ENCODE peak calls at places on chromosome 6, in eight cellular contexts. Z, O, R, H, C, D, V and U are unnamed samples.

GRCh38 chr6:106163446-106163965 is 77.4 kb downstream of the PRDM1 start:
- DNase-seq in Z (no peak), O (peak), R (peak), H (peak), C (peak), D (no peak), V (no peak), U (no peak)

GRCh38 chr6:52691718-52692117 is 20.8 kb downstream of the TMEM14A start:
- DNase-seq in Z (no peak), O (no peak), R (no peak), H (no peak), C (no peak), D (no peak), V (no peak), U (no peak)

GRCh38 chr6:13474360-13474759 is 13.0 kb downstream of the GFOD1 start:
- DNase-seq in Z (no peak), O (no peak), R (no peak), H (no peak), C (no peak), D (no peak), V (no peak), U (no peak)

GRCh38 chr6:148866657-148867268 is 119.9 kb downstream of the UST start:
- DNase-seq in Z (no peak), O (no peak), R (peak), H (no peak), C (no peak), D (no peak), V (no peak), U (no peak)

GRCh38 chr6:100085162-100085431 is 91.1 kb upstream of the MCHR2 start:
- DNase-seq in Z (no peak), O (no peak), R (no peak), H (no peak), C (no peak), D (no peak), V (no peak), U (no peak)

GRCh38 chr6:56649053-56649769 is 6.5 kb upstream of the DST start:
- DNase-seq in Z (no peak), O (peak), R (no peak), H (no peak), C (no peak), D (no peak), V (no peak), U (no peak)

GRCh38 chr6:150755524-150755923 is 110.0 kb upstream of the MTHFD1L start:
- DNase-seq in Z (no peak), O (no peak), R (no peak), H (no peak), C (no peak), D (no peak), V (no peak), U (no peak)

GRCh38 chr6:164039954-164040375 is 625.4 kb downstream of the QKI start:
- DNase-seq in Z (no peak), O (peak), R (no peak), H (peak), C (no peak), D (peak), V (no peak), U (peak)

GRCh38 chr6:52123234-52123633 is 35.8 kb upstream of the PKHD1 start:
- DNase-seq in Z (no peak), O (no peak), R (no peak), H (no peak), C (no peak), D (no peak), V (no peak), U (no peak)

GRCh38 chr6:91664327-91664959 is 1077.6 kb upstream of the MAP3K7 start:
- DNase-seq in Z (no peak), O (no peak), R (no peak), H (no peak), C (peak), D (no peak), V (no peak), U (no peak)

GRCh38 chr6:151285121-151285520 is 45.4 kb downstream of the AKAP12 start:
- DNase-seq in Z (no peak), O (peak), R (no peak), H (no peak), C (no peak), D (no peak), V (no peak), U (no peak)

GRCh38 chr6:13272131-13273046 is 55.9 kb downstream of the TBC1D7 start:
- DNase-seq in Z (no peak), O (no peak), R (peak), H (peak), C (peak), D (peak), V (peak), U (peak)

GRCh38 chr6:122429328-122429727 is 29.9 kb downstream of the HSF2 start:
- DNase-seq in Z (no peak), O (no peak), R (no peak), H (no peak), C (no peak), D (no peak), V (no peak), U (no peak)

GRCh38 chr6:139583420-139583819 is 209.0 kb upstream of the CITED2 start:
- DNase-seq in Z (no peak), O (peak), R (no peak), H (no peak), C (no peak), D (no peak), V (no peak), U (no peak)

GRCh38 chr6:81098109-81098814 is 654.2 kb downstream of the TENT5A start:
- DNase-seq in Z (no peak), O (no peak), R (no peak), H (no peak), C (no peak), D (no peak), V (no peak), U (no peak)

GRCh38 chr6:93048381-93048780 is 371.0 kb downstream of the EPHA7 start:
- DNase-seq in Z (no peak), O (no peak), R (no peak), H (no peak), C (no peak), D (no peak), V (no peak), U (no peak)

GRCh38 chr6:36110863-36111262 is 19.4 kb upstream of the MAPK13 start:
- DNase-seq in Z (no peak), O (no peak), R (peak), H (no peak), C (no peak), D (no peak), V (no peak), U (no peak)

GRCh38 chr6:35727935-35728662 is 8.7 kb upstream of the ARMC12 start:
- DNase-seq in Z (peak), O (peak), R (peak), H (peak), C (peak), D (peak), V (peak), U (peak)

GRCh38 chr6:87645080-87645479 is 55.1 kb downstream of the ORC3 start:
- DNase-seq in Z (no peak), O (no peak), R (no peak), H (no peak), C (peak), D (no peak), V (no peak), U (no peak)

GRCh38 chr6:41191569-41191968 is 9.4 kb downstream of the TREML2 start:
- DNase-seq in Z (no peak), O (peak), R (peak), H (peak), C (no peak), D (no peak), V (peak), U (no peak)

GRCh38 chr6:37632989-37633550 is 64.6 kb downstream of the MDGA1 start:
- DNase-seq in Z (no peak), O (no peak), R (no peak), H (no peak), C (no peak), D (no peak), V (no peak), U (no peak)

GRCh38 chr6:19836799-19837510 is at the start of gene ID4:
- DNase-seq in Z (peak), O (peak), R (no peak), H (peak), C (no peak), D (peak), V (peak), U (peak)

DNA sequence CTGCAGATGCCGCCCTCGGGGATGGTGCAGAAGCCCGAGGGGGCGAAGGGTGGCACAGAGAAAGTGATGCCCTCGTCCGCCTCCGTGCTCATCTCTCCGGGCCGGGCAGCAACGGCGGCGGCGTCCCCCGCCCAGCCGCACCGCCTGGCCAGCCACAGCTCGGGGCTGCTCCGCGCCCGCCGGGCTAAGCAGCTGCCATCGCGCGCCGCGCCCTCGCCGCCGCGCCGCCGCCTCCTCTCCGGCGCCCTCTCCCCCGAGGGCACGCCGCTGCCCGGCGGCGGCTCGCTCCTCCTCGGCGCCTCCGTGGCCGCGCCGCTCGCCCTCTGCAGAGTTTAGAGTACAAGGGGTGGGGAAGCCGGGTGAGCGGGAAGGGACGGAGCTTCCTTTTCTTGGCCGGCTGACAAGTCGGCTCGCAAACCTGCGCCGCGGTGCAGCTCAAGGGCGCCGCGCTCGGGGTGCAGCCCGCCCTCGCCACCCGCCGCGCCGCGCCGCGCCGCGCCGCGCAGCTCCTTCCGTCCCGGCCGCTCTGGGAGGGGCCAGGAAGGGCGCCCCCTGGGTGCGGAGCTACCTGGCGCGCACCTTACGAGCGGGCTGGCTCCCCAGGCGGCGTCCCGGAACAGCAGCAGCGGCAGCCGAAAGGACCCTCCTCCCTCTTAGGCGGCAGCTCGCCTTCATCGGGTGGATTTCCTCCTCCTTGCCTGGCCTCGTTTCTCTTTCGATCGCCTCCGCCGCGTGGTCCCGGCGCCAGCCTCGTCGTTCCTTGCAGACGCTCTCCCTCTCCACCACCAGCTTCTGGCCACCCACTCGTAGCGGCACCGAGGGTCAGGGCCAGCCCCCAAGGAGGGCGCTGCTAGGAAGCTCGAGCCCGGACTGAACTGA is at the start of gene MAP3K5:
- DNase-seq in Z (peak), O (peak), R (peak), H (peak), C (peak), D (peak), V (peak), U (peak)
- TF ChIP-seq CTCF in Z (no peak), O (peak), R (peak), H (peak), C (peak), D (no peak), V (no peak), U (peak)

DNA sequence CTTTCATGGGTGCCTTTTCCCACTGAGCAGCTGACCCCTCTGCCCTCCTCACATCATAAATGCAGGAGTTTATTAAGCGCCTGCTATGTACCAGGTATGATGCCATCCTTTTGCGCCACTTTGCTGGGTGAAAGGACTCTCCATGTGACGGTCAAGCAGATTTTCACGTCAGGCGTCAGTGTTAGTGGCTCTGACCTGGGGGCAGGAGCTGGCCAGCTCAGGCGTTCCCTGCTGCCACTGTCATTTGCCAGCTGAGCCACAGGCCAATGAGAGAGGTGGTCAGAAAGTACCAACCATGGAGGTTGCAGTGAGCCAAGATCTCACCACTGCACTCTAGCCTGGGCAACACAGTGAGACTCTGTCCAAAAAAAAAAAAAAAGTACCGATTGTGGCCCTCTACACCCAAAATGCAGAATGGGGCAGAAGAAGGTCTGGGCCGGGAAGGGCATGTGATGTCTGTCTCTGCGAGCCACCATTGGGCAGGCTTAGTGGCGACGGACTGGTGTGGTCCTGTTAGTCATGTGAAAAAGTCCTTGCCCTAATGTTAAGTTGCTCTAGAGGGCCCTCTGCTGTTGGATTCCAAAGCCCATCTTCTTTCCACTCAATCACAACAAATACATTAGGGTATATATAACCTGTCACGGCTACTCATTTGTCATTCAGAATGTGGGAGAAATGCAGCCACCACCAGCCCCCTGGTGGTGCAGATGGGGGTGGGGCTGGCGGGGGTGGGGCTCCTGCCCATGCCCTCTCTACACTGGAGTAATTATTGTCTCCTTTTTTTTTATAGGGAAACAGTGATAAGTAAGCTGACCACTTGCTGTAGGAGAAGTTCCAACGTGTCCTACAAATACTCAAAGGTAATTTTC is 18.4 kb upstream of the SLC22A1 start:
- DNase-seq in Z (no peak), O (peak), R (peak), H (no peak), C (no peak), D (no peak), V (no peak), U (no peak)
- TF ChIP-seq CTCF in Z (no peak), O (peak), R (peak), H (peak), C (no peak), D (peak), V (peak), U (no peak)

GRCh38 chr6:43883698-43884659 is 114.0 kb downstream of the VEGFA start:
- DNase-seq in Z (no peak), O (no peak), R (peak), H (no peak), C (no peak), D (no peak), V (no peak), U (no peak)

GRCh38 chr6:43886717-43887339 is 116.8 kb downstream of the VEGFA start:
- DNase-seq in Z (no peak), O (no peak), R (no peak), H (no peak), C (no peak), D (no peak), V (no peak), U (no peak)

GRCh38 chr6:43886067-43886461 is 116.1 kb downstream of the VEGFA start:
- DNase-seq in Z (no peak), O (no peak), R (no peak), H (no peak), C (no peak), D (no peak), V (no peak), U (no peak)

GRCh38 chr6:43885399-43886066 is 115.5 kb downstream of the VEGFA start:
- DNase-seq in Z (no peak), O (no peak), R (no peak), H (no peak), C (no peak), D (no peak), V (no peak), U (no peak)

GRCh38 chr6:43884660-43885022 is 114.6 kb downstream of the VEGFA start:
- DNase-seq in Z (no peak), O (no peak), R (no peak), H (no peak), C (no peak), D (no peak), V (no peak), U (no peak)
- TF ChIP-seq CTCF in Z (no peak), O (no peak), R (no peak), H (no peak), C (no peak), D (no peak), V (no peak), U (no peak)

GRCh38 chr6:113187671-113188070 is 669.5 kb upstream of the MARCKS start:
- DNase-seq in Z (no peak), O (no peak), R (no peak), H (no peak), C (no peak), D (no peak), V (no peak), U (no peak)

GRCh38 chr6:113184736-113185135 is 672.4 kb upstream of the MARCKS start:
- DNase-seq in Z (no peak), O (no peak), R (no peak), H (no peak), C (no peak), D (peak), V (no peak), U (no peak)

GRCh38 chr6:113185299-113185698 is 671.8 kb upstream of the MARCKS start:
- DNase-seq in Z (no peak), O (no peak), R (no peak), H (no peak), C (no peak), D (no peak), V (no peak), U (no peak)

GRCh38 chr6:113194090-113194489 is 663.1 kb upstream of the MARCKS start:
- DNase-seq in Z (no peak), O (no peak), R (no peak), H (no peak), C (no peak), D (no peak), V (no peak), U (no peak)

GRCh38 chr6:113190170-113190569 is 667.0 kb upstream of the MARCKS start:
- DNase-seq in Z (no peak), O (peak), R (no peak), H (no peak), C (no peak), D (no peak), V (no peak), U (no peak)
- TF ChIP-seq CTCF in Z (no peak), O (peak), R (peak), H (no peak), C (peak), D (no peak), V (no peak), U (no peak)

GRCh38 chr6:128302942-128303341 is 217.5 kb downstream of the PTPRK start:
- DNase-seq in Z (no peak), O (no peak), R (no peak), H (no peak), C (no peak), D (no peak), V (no peak), U (no peak)

GRCh38 chr6:128305976-128306375 is 214.4 kb downstream of the PTPRK start:
- DNase-seq in Z (no peak), O (peak), R (no peak), H (no peak), C (no peak), D (no peak), V (no peak), U (no peak)

GRCh38 chr6:128303870-128304269 is 216.5 kb downstream of the PTPRK start:
- DNase-seq in Z (no peak), O (peak), R (no peak), H (no peak), C (no peak), D (no peak), V (no peak), U (no peak)

GRCh38 chr6:128307671-128308070 is 212.7 kb downstream of the PTPRK start:
- DNase-seq in Z (no peak), O (no peak), R (no peak), H (no peak), C (no peak), D (no peak), V (no peak), U (no peak)

GRCh38 chr6:128305228-128305627 is 215.2 kb downstream of the PTPRK start:
- DNase-seq in Z (no peak), O (peak), R (no peak), H (no peak), C (no peak), D (no peak), V (no peak), U (no peak)
- TF ChIP-seq CTCF in Z (no peak), O (no peak), R (no peak), H (no peak), C (no peak), D (no peak), V (no peak), U (no peak)

GRCh38 chr6:69732045-69732444 is 64.8 kb downstream of the LMBRD1 start:
- DNase-seq in Z (no peak), O (peak), R (no peak), H (no peak), C (no peak), D (no peak), V (no peak), U (no peak)

GRCh38 chr6:69735029-69735428 is 61.8 kb downstream of the LMBRD1 start:
- DNase-seq in Z (no peak), O (no peak), R (no peak), H (no peak), C (no peak), D (no peak), V (peak), U (no peak)

GRCh38 chr6:69729870-69730449 is 66.8 kb downstream of the LMBRD1 start:
- DNase-seq in Z (no peak), O (peak), R (peak), H (no peak), C (peak), D (no peak), V (no peak), U (no peak)

DNA sequence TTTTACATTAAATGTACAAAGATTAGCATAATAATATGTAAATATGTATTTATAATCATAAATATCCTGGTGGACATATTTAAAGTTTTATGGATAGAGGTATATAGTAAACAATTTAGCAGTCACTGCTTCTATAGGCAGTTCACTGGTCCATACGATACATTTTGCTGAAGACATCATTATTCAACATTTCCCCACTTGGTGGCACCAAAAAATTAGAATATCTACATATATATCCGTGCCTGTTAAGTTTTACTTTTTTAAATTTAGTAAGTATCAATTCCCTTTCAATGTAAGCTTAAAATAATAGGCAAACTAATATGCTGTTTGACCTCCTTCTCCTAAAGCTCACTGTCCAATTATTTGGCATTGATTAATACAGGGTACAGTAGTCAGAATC is 64.2 kb downstream of the LMBRD1 start:
- DNase-seq in Z (no peak), O (peak), R (peak), H (no peak), C (no peak), D (no peak), V (no peak), U (no peak)
- TF ChIP-seq CTCF in Z (no peak), O (peak), R (peak), H (no peak), C (peak), D (peak), V (no peak), U (no peak)

DNA sequence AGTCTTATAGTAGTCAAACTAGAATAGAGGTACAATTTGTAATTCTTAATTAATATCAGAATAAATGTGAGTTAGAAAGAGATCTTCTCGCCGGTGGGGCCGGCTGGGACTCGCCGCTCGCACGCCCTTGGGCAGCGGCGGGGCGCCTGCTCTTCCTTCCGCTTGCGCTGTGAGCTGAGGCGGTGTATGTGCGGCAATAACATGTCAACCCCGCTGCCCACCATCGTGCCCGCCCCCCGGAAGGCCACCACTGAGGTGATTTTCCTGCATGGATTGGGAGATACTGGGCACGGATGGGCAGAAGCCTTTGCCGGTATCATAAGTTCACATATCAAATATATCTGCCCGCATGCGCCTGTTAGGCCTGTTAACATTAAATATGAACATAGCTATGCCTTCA is 123.7 kb upstream of the OGFRL1 start:
- DNase-seq in Z (no peak), O (no peak), R (no peak), H (no peak), C (no peak), D (no peak), V (no peak), U (no peak)
- TF ChIP-seq CTCF in Z (no peak), O (no peak), R (no peak), H (no peak), C (no peak), D (no peak), V (no peak), U (no peak)

GRCh38 chr6:47809863-47810262 is 28.0 kb downstream of the OPN5 start:
- DNase-seq in Z (no peak), O (no peak), R (no peak), H (no peak), C (no peak), D (no peak), V (peak), U (no peak)

GRCh38 chr6:47810885-47811284 is 29.1 kb downstream of the OPN5 start:
- DNase-seq in Z (no peak), O (no peak), R (peak), H (no peak), C (no peak), D (no peak), V (no peak), U (no peak)
- TF ChIP-seq CTCF in Z (no peak), O (no peak), R (peak), H (no peak), C (no peak), D (no peak), V (no peak), U (no peak)

GRCh38 chr6:78308025-78308424 is 559.3 kb upstream of the IRAK1BP1 start:
- DNase-seq in Z (no peak), O (peak), R (no peak), H (no peak), C (no peak), D (no peak), V (no peak), U (no peak)
- TF ChIP-seq CTCF in Z (no peak), O (peak), R (peak), H (no peak), C (peak), D (no peak), V (no peak), U (no peak)